ENCODE peak calls at places on chromosomes 6 and 20, in eight cellular contexts. L is activated CD8-positive, alpha-beta memory T cell treated with anti-CD3 and anti-CD28 coated beads for 48 hours; U is activated T-helper 1 cell treated with anti-CD3 and anti-CD28 coated beads, Interleukin-2, amount 50 U/mL, for 16 hours; M is NCI-H460; B is fibroblast of mammary gland; J is psoas muscle; R is heart right ventricle; G is activated CD4-positive, alpha-beta T cell treated with anti-CD3 and anti-CD28 coated beads, Interleukin-2, amount 10 ng/mL, durations not matched to agents 7 days and 5 days. T is an unnamed sample.

GRCh38 chr6:35359744-35360348 is 17.5 kb downstream of the PPARD start:
- DNase-seq in L (no peak), U (no peak), M (no peak), B (peak; percentile 88), J (no peak), R (peak; percentile 38), G (no peak), T (no peak)

GRCh38 chr6:73460044-73460443 is 1.5 kb upstream of the MTO1 start:
- DNase-seq in L (no peak), U (no peak), M (no peak), B (no peak), J (no peak), R (no peak), G (no peak), T (no peak)

GRCh38 chr6:119259027-119259426 is 90.5 kb downstream of the MAN1A1 start:
- DNase-seq in L (no peak), U (no peak), M (no peak), B (no peak), J (no peak), R (no peak), G (no peak), T (no peak)

GRCh38 chr20:18390201-18390600 is 76.6 kb downstream of the DZANK1 start:
- DNase-seq in L (no peak), U (no peak), M (no peak), B (no peak), J (no peak), R (no peak), G (no peak), T (no peak)

GRCh38 chr20:19885981-19886665 is 128.1 kb downstream of the RIN2 start:
- DNase-seq in L (no peak), U (no peak), M (no peak), B (peak; percentile 63), J (peak; percentile 58), R (peak; percentile 46), G (no peak), T (peak; percentile 35)

GRCh38 chr20:14384411-14384810 is 47.0 kb upstream of the FLRT3 start:
- DNase-seq in L (no peak), U (no peak), M (no peak), B (peak; percentile 5), J (no peak), R (no peak), G (no peak), T (no peak)

GRCh38 chr20:668638-669037 is 7.0 kb downstream of the SCRT2 start:
- DNase-seq in L (no peak), U (no peak), M (no peak), B (no peak), J (no peak), R (no peak), G (no peak), T (no peak)

GRCh38 chr6:149563928-149564325 is 2.2 kb upstream of the GINM1 start:
- DNase-seq in L (no peak), U (no peak), M (no peak), B (no peak), J (no peak), R (no peak), G (no peak), T (no peak)

GRCh38 chr6:12459945-12460800 is 170.0 kb downstream of the EDN1 start:
- DNase-seq in L (no peak), U (no peak), M (no peak), B (no peak), J (no peak), R (no peak), G (no peak), T (no peak)

GRCh38 chr6:107704377-107705013 is 119.6 kb downstream of the SCML4 start:
- DNase-seq in L (no peak), U (no peak), M (no peak), B (peak; percentile 74), J (no peak), R (peak; percentile 49), G (peak; percentile 46), T (no peak)

GRCh38 chr6:157528931-157529653 is 148.1 kb downstream of the ZDHHC14 start:
- DNase-seq in L (no peak), U (no peak), M (no peak), B (peak; percentile 86), J (peak; percentile 63), R (no peak), G (no peak), T (no peak)

GRCh38 chr6:168368063-168368835 is 48.7 kb upstream of the DACT2 start:
- DNase-seq in L (no peak), U (no peak), M (no peak), B (peak; percentile 22), J (peak; percentile 23), R (no peak), G (no peak), T (no peak)

GRCh38 chr6:2353412-2354137 is 108.2 kb upstream of the GMDS start:
- DNase-seq in L (peak; percentile 35), U (peak; percentile 5), M (peak; percentile 65), B (peak; percentile 84), J (peak; percentile 51), R (peak; percentile 69), G (peak; percentile 69), T (peak; percentile 61)